ENCODE peak calls at places on chromosomes 16 and 17, in five cellular contexts. One of them, this sample, is unnamed. For H3K4me1, the result is how much of the 10 kb centered on the place peaks cover.

GRCh38 chr17:76538941-76539340 is 903 bp upstream of the PRCD start:
- DNase-seq in heart left ventricle: no peak
- DNase-seq in ovary: no peak
- DNase-seq in transverse colon: no peak
- DNase-seq in uterus: no peak
- DNase-seq in this sample: no peak

GRCh38 chr17:33375086-33375485 is 82.0 kb upstream of the ASIC2 start:
- DNase-seq in ovary: no peak
- DNase-seq in uterus: no peak
- DNase-seq in transverse colon: no peak
- DNase-seq in heart left ventricle: no peak
- DNase-seq in this sample: no peak

GRCh38 chr17:18006495-18007239 is 32.3 kb downstream of the ATPAF2 start:
- DNase-seq in uterus: no peak
- DNase-seq in heart left ventricle: no peak
- DNase-seq in transverse colon: no peak
- DNase-seq in ovary: no peak
- DNase-seq in this sample: no peak

GRCh38 chr17:17402558-17402957 is 74.2 kb upstream of the MED9 start:
- DNase-seq in uterus: no peak
- DNase-seq in transverse colon: no peak
- DNase-seq in ovary: no peak
- DNase-seq in heart left ventricle: no peak
- DNase-seq in this sample: no peak

GRCh38 chr16:72162105-72162680 is 9.8 kb downstream of the PMFBP1 start:
- DNase-seq in uterus: no peak
- DNase-seq in transverse colon: no peak
- DNase-seq in ovary: no peak
- DNase-seq in heart left ventricle: no peak
- DNase-seq in this sample: no peak

GRCh38 chr17:1159781-1160180 is 20.0 kb downstream of the ABR start:
- DNase-seq in heart left ventricle: no peak
- DNase-seq in uterus: no peak
- DNase-seq in ovary: no peak
- DNase-seq in transverse colon: no peak
- DNase-seq in this sample: no peak

GRCh38 chr17:2156666-2157065 is 101.8 kb downstream of the HIC1 start:
- DNase-seq in heart left ventricle: no peak
- DNase-seq in uterus: no peak
- DNase-seq in transverse colon: no peak
- DNase-seq in ovary: no peak
- DNase-seq in this sample: no peak

GRCh38 chr16:55468352-55468990 is 10.5 kb upstream of the MMP2 start:
- DNase-seq in uterus: no peak
- DNase-seq in heart left ventricle: no peak
- DNase-seq in ovary: no peak
- DNase-seq in transverse colon: no peak
- DNase-seq in this sample: no peak

GRCh38 chr16:56888806-56889205 is 23.8 kb downstream of the SLC12A3 start:
- DNase-seq in transverse colon: peak
- DNase-seq in heart left ventricle: no peak
- DNase-seq in uterus: no peak
- DNase-seq in ovary: no peak
- DNase-seq in this sample: no peak

GRCh38 chr17:42363231-42363630 is 25.0 kb downstream of the STAT3 start:
- DNase-seq in ovary: no peak
- DNase-seq in heart left ventricle: no peak
- DNase-seq in transverse colon: no peak
- DNase-seq in uterus: no peak
- DNase-seq in this sample: no peak

GRCh38 chr17:74145756-74146155 is 57.7 kb upstream of the RPL38 start:
- DNase-seq in transverse colon: no peak
- DNase-seq in ovary: no peak
- DNase-seq in heart left ventricle: no peak
- DNase-seq in uterus: no peak
- DNase-seq in this sample: no peak

GRCh38 chr16:31874354-31875111 is 926 bp downstream of the ZNF267 start:
- DNase-seq in transverse colon: no peak
- DNase-seq in heart left ventricle: no peak
- DNase-seq in uterus: no peak
- DNase-seq in ovary: no peak
- DNase-seq in this sample: peak

GRCh38 chr16:22217890-22218730 is 12.0 kb downstream of the EEF2K start:
- DNase-seq in transverse colon: no peak
- DNase-seq in heart left ventricle: peak
- DNase-seq in uterus: peak
- DNase-seq in ovary: no peak
- DNase-seq in this sample: no peak

GRCh38 chr17:2171725-2172446 is 117.0 kb downstream of the HIC1 start:
- DNase-seq in heart left ventricle: peak
- DNase-seq in ovary: peak
- DNase-seq in transverse colon: peak
- DNase-seq in uterus: peak
- DNase-seq in this sample: peak

GRCh38 chr16:67954421-67955196 is 10.7 kb upstream of the LCAT start:
- DNase-seq in uterus: no peak
- DNase-seq in ovary: no peak
- DNase-seq in transverse colon: no peak
- DNase-seq in heart left ventricle: no peak
- DNase-seq in this sample: no peak

GRCh38 chr16:74601131-74601871 is 5.6 kb downstream of the GLG1 start:
- DNase-seq in heart left ventricle: no peak
- DNase-seq in uterus: no peak
- DNase-seq in transverse colon: peak
- DNase-seq in ovary: no peak
- DNase-seq in this sample: no peak

GRCh38 chr17:74386397-74386796 is 19.1 kb downstream of the GPR142 start:
- DNase-seq in heart left ventricle: peak
- DNase-seq in transverse colon: no peak
- DNase-seq in ovary: no peak
- DNase-seq in uterus: peak
- DNase-seq in this sample: no peak

GRCh38 chr16:63171545-63171944 is 1135.3 kb upstream of the CDH8 start:
- DNase-seq in heart left ventricle: no peak
- DNase-seq in transverse colon: no peak
- DNase-seq in ovary: no peak
- DNase-seq in uterus: no peak
- DNase-seq in this sample: no peak

GRCh38 chr17:62180772-62181171 is 115.7 kb upstream of the MED13 start:
- DNase-seq in ovary: no peak
- DNase-seq in heart left ventricle: no peak
- DNase-seq in transverse colon: no peak
- DNase-seq in uterus: no peak
- DNase-seq in this sample: no peak

GRCh38 chr17:62178579-62178978 is 113.5 kb upstream of the MED13 start:
- DNase-seq in heart left ventricle: no peak
- DNase-seq in transverse colon: no peak
- DNase-seq in ovary: no peak
- DNase-seq in uterus: no peak
- DNase-seq in this sample: no peak

DNA sequence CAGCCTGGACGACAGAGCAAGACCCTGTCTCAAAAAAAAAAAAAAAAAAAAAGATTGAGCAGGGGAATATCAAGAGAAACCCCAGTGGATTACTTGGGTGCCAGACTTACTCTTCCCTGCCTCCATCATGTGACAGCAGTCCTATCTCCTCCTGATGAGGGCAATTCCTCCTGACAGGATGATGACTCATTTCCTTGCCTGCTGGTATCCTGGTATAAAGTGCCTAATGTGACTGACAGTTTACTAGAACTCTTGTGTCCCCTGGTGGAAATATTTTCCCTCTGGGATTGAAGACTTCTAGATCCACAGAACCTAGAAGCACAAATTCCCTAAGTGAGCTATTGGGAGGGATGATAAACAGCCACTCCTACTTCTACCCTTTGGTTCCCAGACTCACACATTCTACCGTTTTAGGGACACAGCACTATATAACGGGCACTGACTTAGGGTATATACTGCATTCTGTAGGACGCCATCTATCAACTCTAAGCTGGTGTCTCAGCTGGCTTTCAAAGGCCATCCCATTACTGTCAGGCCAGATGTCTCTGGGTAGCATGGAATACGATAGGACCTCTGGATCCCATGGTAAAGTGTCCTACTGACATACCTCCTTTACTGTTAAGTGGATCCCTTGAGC is 114.6 kb upstream of the MED13 start:
- DNase-seq in transverse colon: peak
- DNase-seq in uterus: no peak
- DNase-seq in ovary: no peak
- DNase-seq in heart left ventricle: no peak
- DNase-seq in this sample: no peak
- H3K4me1 ChIP-seq in transverse colon: under half
- H3K4me1 ChIP-seq in uterus: under half
- H3K4me1 ChIP-seq in ovary: under half
- H3K4me1 ChIP-seq in heart left ventricle: under half
- H3K4me1 ChIP-seq in this sample: under half

GRCh38 chr17:57874058-57874419 is 24.2 kb upstream of the MRPS23 start:
- DNase-seq in ovary: no peak
- DNase-seq in heart left ventricle: no peak
- DNase-seq in uterus: no peak
- DNase-seq in transverse colon: no peak
- DNase-seq in this sample: no peak

GRCh38 chr17:57876023-57876865 is 26.4 kb upstream of the MRPS23 start:
- DNase-seq in heart left ventricle: no peak
- DNase-seq in transverse colon: no peak
- DNase-seq in ovary: no peak
- DNase-seq in uterus: no peak
- DNase-seq in this sample: no peak

GRCh38 chr17:57874434-57875108 is 24.7 kb upstream of the MRPS23 start:
- DNase-seq in heart left ventricle: peak
- DNase-seq in ovary: peak
- DNase-seq in transverse colon: peak
- DNase-seq in uterus: peak
- DNase-seq in this sample: peak

GRCh38 chr17:57876866-57877237 is 27.0 kb upstream of the MRPS23 start:
- DNase-seq in transverse colon: no peak
- DNase-seq in heart left ventricle: no peak
- DNase-seq in uterus: no peak
- DNase-seq in ovary: no peak
- DNase-seq in this sample: no peak

GRCh38 chr17:57875109-57876022 is 25.5 kb upstream of the MRPS23 start:
- DNase-seq in ovary: peak
- DNase-seq in uterus: peak
- DNase-seq in heart left ventricle: peak
- DNase-seq in transverse colon: peak
- DNase-seq in this sample: peak
- H3K4me1 ChIP-seq in ovary: under half
- H3K4me1 ChIP-seq in uterus: under half
- H3K4me1 ChIP-seq in heart left ventricle: under half
- H3K4me1 ChIP-seq in transverse colon: under half
- H3K4me1 ChIP-seq in this sample: half or more

GRCh38 chr16:11743308-11744074 is 834 bp upstream of the TXNDC11 start:
- DNase-seq in transverse colon: peak
- DNase-seq in heart left ventricle: peak
- DNase-seq in ovary: no peak
- DNase-seq in uterus: peak
- DNase-seq in this sample: peak
- H3K4me1 ChIP-seq in transverse colon: under half
- H3K4me1 ChIP-seq in heart left ventricle: under half
- H3K4me1 ChIP-seq in ovary: under half
- H3K4me1 ChIP-seq in uterus: under half
- H3K4me1 ChIP-seq in this sample: under half

DNA sequence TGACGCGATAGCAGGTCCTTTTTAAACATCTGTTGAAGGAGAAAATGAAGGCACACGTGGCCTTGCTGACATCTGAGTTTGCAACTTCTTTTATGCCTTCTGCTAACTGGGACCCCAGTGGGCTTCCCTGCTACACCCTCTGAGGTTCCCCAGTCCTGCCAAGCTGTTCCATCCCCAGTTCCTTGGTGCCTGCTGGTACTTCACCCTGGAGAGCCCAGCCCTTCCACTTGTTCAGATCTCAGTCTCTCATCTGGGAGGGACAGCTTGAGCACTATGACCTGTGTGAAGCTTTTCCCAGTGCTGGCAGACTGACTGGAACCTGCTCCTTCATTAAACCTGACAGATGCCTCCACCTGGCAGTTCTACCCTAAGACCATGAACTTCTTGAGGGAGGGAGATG is 95.5 kb downstream of the WWOX start:
- DNase-seq in heart left ventricle: no peak
- DNase-seq in ovary: no peak
- DNase-seq in transverse colon: no peak
- DNase-seq in uterus: no peak
- DNase-seq in this sample: no peak
- H3K4me1 ChIP-seq in heart left ventricle: under half
- H3K4me1 ChIP-seq in ovary: under half
- H3K4me1 ChIP-seq in transverse colon: under half
- H3K4me1 ChIP-seq in uterus: under half
- H3K4me1 ChIP-seq in this sample: under half

DNA sequence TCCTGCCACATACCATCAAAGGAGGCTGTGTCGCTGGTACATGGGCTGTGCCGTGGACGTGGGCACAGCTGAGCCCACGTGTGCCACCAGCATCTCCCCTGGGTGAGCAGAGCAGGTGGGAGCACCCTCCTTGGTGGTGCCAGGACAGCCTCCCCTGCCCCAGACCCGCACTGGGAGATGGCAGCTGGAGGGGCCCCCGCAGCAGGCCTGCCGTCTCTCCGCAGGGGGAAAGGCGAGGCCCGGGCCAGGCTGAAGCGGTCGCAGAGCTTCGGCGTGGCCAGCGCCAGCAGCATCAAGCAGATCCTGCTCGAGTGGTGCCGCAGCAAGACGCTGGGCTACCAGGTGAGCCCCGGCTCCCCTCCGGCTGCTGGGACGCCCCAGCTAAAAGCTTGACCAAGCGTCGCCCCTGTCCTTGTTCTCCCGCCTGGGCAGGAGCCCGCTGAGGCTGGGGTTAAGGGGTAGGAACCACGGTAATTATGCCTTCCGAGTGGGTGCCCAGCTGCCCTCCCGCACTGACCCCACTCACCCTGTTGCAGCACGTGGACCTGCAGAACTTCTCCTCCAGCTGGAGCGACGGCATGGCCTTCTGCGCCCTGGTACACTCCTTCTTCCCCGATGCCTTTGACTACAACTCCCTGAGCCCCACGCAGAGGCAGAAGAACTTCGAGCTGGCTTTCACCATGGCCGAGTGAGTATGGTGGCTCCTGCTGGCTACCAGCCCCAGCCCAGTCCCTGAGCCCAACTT is 12.5 kb downstream of the SMTNL2 start:
- DNase-seq in transverse colon: no peak
- DNase-seq in uterus: no peak
- DNase-seq in ovary: no peak
- DNase-seq in heart left ventricle: no peak
- DNase-seq in this sample: no peak
- H3K4me1 ChIP-seq in transverse colon: under half
- H3K4me1 ChIP-seq in uterus: under half
- H3K4me1 ChIP-seq in ovary: under half
- H3K4me1 ChIP-seq in heart left ventricle: under half
- H3K4me1 ChIP-seq in this sample: under half

GRCh38 chr16:15605869-15606520 is 37.0 kb downstream of the MARF1 start:
- DNase-seq in transverse colon: no peak
- DNase-seq in ovary: no peak
- DNase-seq in uterus: no peak
- DNase-seq in heart left ventricle: no peak
- DNase-seq in this sample: no peak
- H3K4me1 ChIP-seq in transverse colon: under half
- H3K4me1 ChIP-seq in ovary: under half
- H3K4me1 ChIP-seq in uterus: under half
- H3K4me1 ChIP-seq in heart left ventricle: under half
- H3K4me1 ChIP-seq in this sample: under half